ENCODE peak calls at places on chromosomes 2 and 18, in eight cellular contexts. One of them, this sample, is unnamed. For H3K4me1, the result is how much of the 10 kb centered on the place peaks cover.

GRCh38 chr18:29301048-29301447 is 1124.1 kb upstream of the CDH2 start:
- DNase-seq in kidney: no peak
- DNase-seq in tibial nerve: no peak
- DNase-seq in upper lobe of left lung: no peak
- DNase-seq in vagina: no peak
- DNase-seq in right atrium auricular region: no peak
- DNase-seq in OCI-LY7: no peak
- DNase-seq in IMR-90: no peak
- DNase-seq in this sample: no peak

GRCh38 chr2:223760838-223761502 is 76.4 kb downstream of the AP1S3 start:
- DNase-seq in vagina: no peak
- DNase-seq in tibial nerve: no peak
- DNase-seq in OCI-LY7: peak
- DNase-seq in kidney: peak
- DNase-seq in IMR-90: peak
- DNase-seq in upper lobe of left lung: peak
- DNase-seq in right atrium auricular region: no peak
- DNase-seq in this sample: no peak

GRCh38 chr2:121142452-121142851 is 142.6 kb downstream of the TFCP2L1 start:
- DNase-seq in OCI-LY7: no peak
- DNase-seq in vagina: no peak
- DNase-seq in right atrium auricular region: no peak
- DNase-seq in kidney: peak
- DNase-seq in tibial nerve: no peak
- DNase-seq in IMR-90: no peak
- DNase-seq in upper lobe of left lung: no peak
- DNase-seq in this sample: no peak

GRCh38 chr18:55316615-55317184 is 271.3 kb downstream of the TCF4 start:
- DNase-seq in right atrium auricular region: no peak
- DNase-seq in tibial nerve: no peak
- DNase-seq in vagina: no peak
- DNase-seq in OCI-LY7: no peak
- DNase-seq in kidney: no peak
- DNase-seq in IMR-90: no peak
- DNase-seq in upper lobe of left lung: no peak
- DNase-seq in this sample: no peak

GRCh38 chr2:96164459-96165184 is 19.4 kb upstream of the DUSP2 start:
- DNase-seq in right atrium auricular region: no peak
- DNase-seq in OCI-LY7: peak
- DNase-seq in upper lobe of left lung: no peak
- DNase-seq in vagina: no peak
- DNase-seq in tibial nerve: no peak
- DNase-seq in IMR-90: no peak
- DNase-seq in kidney: no peak
- DNase-seq in this sample: no peak

GRCh38 chr2:175373001-175373727 is 191.7 kb upstream of the ATP5MC3 start:
- DNase-seq in vagina: no peak
- DNase-seq in tibial nerve: no peak
- DNase-seq in upper lobe of left lung: no peak
- DNase-seq in OCI-LY7: no peak
- DNase-seq in kidney: no peak
- DNase-seq in right atrium auricular region: no peak
- DNase-seq in IMR-90: peak
- DNase-seq in this sample: no peak

GRCh38 chr2:74177697-74178096 is 982 bp downstream of the MOB1A start:
- DNase-seq in vagina: no peak
- DNase-seq in upper lobe of left lung: no peak
- DNase-seq in kidney: no peak
- DNase-seq in right atrium auricular region: no peak
- DNase-seq in OCI-LY7: no peak
- DNase-seq in IMR-90: no peak
- DNase-seq in tibial nerve: no peak
- DNase-seq in this sample: no peak

GRCh38 chr18:21914739-21915319 is 174.2 kb downstream of the MIB1 start:
- DNase-seq in kidney: no peak
- DNase-seq in right atrium auricular region: no peak
- DNase-seq in upper lobe of left lung: no peak
- DNase-seq in OCI-LY7: peak
- DNase-seq in tibial nerve: no peak
- DNase-seq in vagina: peak
- DNase-seq in IMR-90: peak
- DNase-seq in this sample: no peak

GRCh38 chr2:56195563-56195962 is 11.8 kb downstream of the CCDC85A start:
- DNase-seq in upper lobe of left lung: no peak
- DNase-seq in kidney: no peak
- DNase-seq in right atrium auricular region: no peak
- DNase-seq in vagina: no peak
- DNase-seq in tibial nerve: no peak
- DNase-seq in OCI-LY7: no peak
- DNase-seq in IMR-90: no peak
- DNase-seq in this sample: no peak

GRCh38 chr2:1743396-1744150 is 742 bp downstream of the PXDN start:
- DNase-seq in kidney: peak
- DNase-seq in tibial nerve: no peak
- DNase-seq in upper lobe of left lung: no peak
- DNase-seq in OCI-LY7: no peak
- DNase-seq in right atrium auricular region: no peak
- DNase-seq in vagina: no peak
- DNase-seq in IMR-90: peak
- DNase-seq in this sample: no peak

GRCh38 chr18:12254820-12255511 is 805 bp downstream of the CIDEA start:
- DNase-seq in upper lobe of left lung: no peak
- DNase-seq in kidney: no peak
- DNase-seq in IMR-90: no peak
- DNase-seq in tibial nerve: no peak
- DNase-seq in right atrium auricular region: no peak
- DNase-seq in OCI-LY7: no peak
- DNase-seq in vagina: no peak
- DNase-seq in this sample: no peak

GRCh38 chr18:47773931-47774330 is 156.5 kb downstream of the SMAD2 start:
- DNase-seq in OCI-LY7: no peak
- DNase-seq in right atrium auricular region: no peak
- DNase-seq in tibial nerve: no peak
- DNase-seq in IMR-90: no peak
- DNase-seq in vagina: peak
- DNase-seq in kidney: no peak
- DNase-seq in upper lobe of left lung: no peak
- DNase-seq in this sample: no peak

GRCh38 chr2:11177871-11178598 is 22.8 kb downstream of the SLC66A3 start:
- DNase-seq in OCI-LY7: no peak
- DNase-seq in IMR-90: peak
- DNase-seq in right atrium auricular region: no peak
- DNase-seq in kidney: no peak
- DNase-seq in upper lobe of left lung: no peak
- DNase-seq in vagina: no peak
- DNase-seq in tibial nerve: no peak
- DNase-seq in this sample: no peak

GRCh38 chr2:67213677-67214402 is 183.3 kb upstream of the ETAA1 start:
- DNase-seq in vagina: no peak
- DNase-seq in OCI-LY7: no peak
- DNase-seq in upper lobe of left lung: no peak
- DNase-seq in IMR-90: no peak
- DNase-seq in right atrium auricular region: no peak
- DNase-seq in tibial nerve: no peak
- DNase-seq in kidney: no peak
- DNase-seq in this sample: no peak

GRCh38 chr2:67210430-67210829 is 186.7 kb upstream of the ETAA1 start:
- DNase-seq in tibial nerve: no peak
- DNase-seq in upper lobe of left lung: no peak
- DNase-seq in kidney: no peak
- DNase-seq in OCI-LY7: no peak
- DNase-seq in right atrium auricular region: no peak
- DNase-seq in vagina: no peak
- DNase-seq in IMR-90: no peak
- DNase-seq in this sample: no peak

GRCh38 chr2:67213270-67213670 is 183.9 kb upstream of the ETAA1 start:
- DNase-seq in vagina: no peak
- DNase-seq in kidney: no peak
- DNase-seq in OCI-LY7: no peak
- DNase-seq in IMR-90: no peak
- DNase-seq in upper lobe of left lung: no peak
- DNase-seq in right atrium auricular region: no peak
- DNase-seq in tibial nerve: no peak
- DNase-seq in this sample: no peak

GRCh38 chr2:67204349-67204748 is 192.8 kb upstream of the ETAA1 start:
- DNase-seq in tibial nerve: no peak
- DNase-seq in vagina: no peak
- DNase-seq in IMR-90: no peak
- DNase-seq in upper lobe of left lung: no peak
- DNase-seq in kidney: no peak
- DNase-seq in OCI-LY7: no peak
- DNase-seq in right atrium auricular region: no peak
- DNase-seq in this sample: no peak

DNA sequence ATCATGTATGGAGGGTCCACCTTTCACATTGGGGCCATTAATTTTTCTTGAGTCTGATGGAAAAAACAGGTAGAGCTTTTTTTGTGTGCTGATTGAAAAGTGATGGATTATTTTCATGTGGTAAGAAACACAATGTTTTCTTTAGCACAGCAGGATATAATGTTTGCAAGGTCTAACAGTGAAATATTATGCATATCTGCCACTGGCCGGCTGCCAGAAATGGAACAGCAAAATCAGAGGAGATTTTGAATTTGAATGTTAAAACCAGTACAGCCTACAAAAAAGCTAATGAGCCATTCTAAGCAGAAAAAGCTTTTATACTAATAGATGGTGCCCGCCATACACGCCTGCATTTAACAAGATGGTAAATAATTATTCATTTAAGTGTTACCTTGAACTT is 188.0 kb upstream of the ETAA1 start:
- DNase-seq in kidney: no peak
- DNase-seq in upper lobe of left lung: no peak
- DNase-seq in right atrium auricular region: no peak
- DNase-seq in tibial nerve: no peak
- DNase-seq in OCI-LY7: no peak
- DNase-seq in IMR-90: no peak
- DNase-seq in vagina: no peak
- DNase-seq in this sample: no peak
- TF ChIP-seq CTCF in kidney: no peak
- TF ChIP-seq CTCF in upper lobe of left lung: no peak
- TF ChIP-seq CTCF in right atrium auricular region: no peak
- TF ChIP-seq CTCF in tibial nerve: no peak
- TF ChIP-seq CTCF in OCI-LY7: no peak
- TF ChIP-seq CTCF in IMR-90: no peak
- TF ChIP-seq CTCF in vagina: no peak
- TF ChIP-seq CTCF in this sample: no peak

GRCh38 chr2:189834059-189834458 is 49.8 kb downstream of the PMS1 start:
- DNase-seq in upper lobe of left lung: no peak
- DNase-seq in right atrium auricular region: no peak
- DNase-seq in IMR-90: no peak
- DNase-seq in tibial nerve: no peak
- DNase-seq in OCI-LY7: no peak
- DNase-seq in kidney: no peak
- DNase-seq in vagina: no peak
- DNase-seq in this sample: no peak
- H3K4me3 ChIP-seq in upper lobe of left lung: no peak
- H3K4me3 ChIP-seq in right atrium auricular region: no peak
- H3K4me3 ChIP-seq in IMR-90: no peak
- H3K4me3 ChIP-seq in tibial nerve: no peak
- H3K4me3 ChIP-seq in OCI-LY7: no peak
- H3K4me3 ChIP-seq in kidney: no peak
- H3K4me3 ChIP-seq in vagina: no peak
- H3K4me3 ChIP-seq in this sample: no peak

GRCh38 chr2:64021578-64021977 is 2.4 kb upstream of the VPS54 start:
- DNase-seq in vagina: no peak
- DNase-seq in upper lobe of left lung: no peak
- DNase-seq in tibial nerve: no peak
- DNase-seq in right atrium auricular region: no peak
- DNase-seq in kidney: no peak
- DNase-seq in IMR-90: peak
- DNase-seq in OCI-LY7: no peak
- DNase-seq in this sample: no peak
- H3K4me1 ChIP-seq in vagina: under half
- H3K4me1 ChIP-seq in upper lobe of left lung: under half
- H3K4me1 ChIP-seq in tibial nerve: under half
- H3K4me1 ChIP-seq in right atrium auricular region: under half
- H3K4me1 ChIP-seq in kidney: under half
- H3K4me1 ChIP-seq in IMR-90: under half
- H3K4me1 ChIP-seq in OCI-LY7: under half
- H3K4me1 ChIP-seq in this sample: under half

GRCh38 chr18:63964908-63965307 is 5.0 kb upstream of the SERPINB8 start:
- DNase-seq in right atrium auricular region: no peak
- DNase-seq in OCI-LY7: no peak
- DNase-seq in vagina: no peak
- DNase-seq in IMR-90: no peak
- DNase-seq in upper lobe of left lung: no peak
- DNase-seq in tibial nerve: no peak
- DNase-seq in kidney: no peak
- DNase-seq in this sample: no peak

GRCh38 chr18:63961430-63961980 is 8.4 kb upstream of the SERPINB8 start:
- DNase-seq in OCI-LY7: no peak
- DNase-seq in kidney: no peak
- DNase-seq in upper lobe of left lung: no peak
- DNase-seq in right atrium auricular region: no peak
- DNase-seq in tibial nerve: no peak
- DNase-seq in IMR-90: no peak
- DNase-seq in vagina: no peak
- DNase-seq in this sample: no peak

GRCh38 chr18:63965716-63966330 is 4.1 kb upstream of the SERPINB8 start:
- DNase-seq in right atrium auricular region: no peak
- DNase-seq in OCI-LY7: no peak
- DNase-seq in tibial nerve: no peak
- DNase-seq in kidney: no peak
- DNase-seq in vagina: no peak
- DNase-seq in upper lobe of left lung: no peak
- DNase-seq in IMR-90: no peak
- DNase-seq in this sample: no peak

GRCh38 chr18:63962137-63962536 is 7.7 kb upstream of the SERPINB8 start:
- DNase-seq in right atrium auricular region: no peak
- DNase-seq in OCI-LY7: no peak
- DNase-seq in vagina: no peak
- DNase-seq in IMR-90: no peak
- DNase-seq in upper lobe of left lung: no peak
- DNase-seq in kidney: no peak
- DNase-seq in tibial nerve: no peak
- DNase-seq in this sample: no peak

DNA sequence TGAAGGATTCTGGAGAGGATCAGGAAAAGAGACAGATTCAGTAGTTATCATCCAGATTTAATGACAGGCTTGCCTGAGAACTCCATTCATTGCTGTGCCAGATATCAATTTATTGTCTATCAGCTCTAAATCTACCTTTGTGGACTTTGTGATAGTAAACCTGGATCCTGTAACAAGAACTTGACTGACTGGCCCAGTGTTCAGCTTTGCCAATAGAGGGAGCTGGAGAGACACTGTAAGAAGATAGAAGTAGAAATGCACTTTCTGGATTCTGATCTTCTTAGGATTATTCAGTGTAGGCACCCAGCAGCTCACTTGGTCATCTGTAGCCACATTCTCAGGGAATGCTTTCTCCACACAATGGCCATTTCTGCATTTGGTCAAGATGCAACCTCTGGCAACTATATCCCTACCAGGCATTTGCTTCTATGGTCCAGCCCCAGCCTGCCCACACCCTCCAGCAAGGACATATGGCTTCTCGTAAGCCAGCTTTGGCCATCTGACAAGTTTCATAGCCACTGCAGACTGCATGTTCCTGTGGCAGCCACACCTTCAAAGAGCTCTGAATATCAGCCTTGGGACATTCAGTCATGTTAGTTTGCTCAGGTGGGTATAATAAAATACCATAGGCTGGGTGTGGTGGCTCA is 6.1 kb upstream of the SERPINB8 start:
- DNase-seq in right atrium auricular region: no peak
- DNase-seq in kidney: no peak
- DNase-seq in vagina: no peak
- DNase-seq in OCI-LY7: peak
- DNase-seq in upper lobe of left lung: peak
- DNase-seq in IMR-90: peak
- DNase-seq in tibial nerve: no peak
- DNase-seq in this sample: peak
- TF ChIP-seq CTCF in right atrium auricular region: peak
- TF ChIP-seq CTCF in kidney: peak
- TF ChIP-seq CTCF in vagina: peak
- TF ChIP-seq CTCF in OCI-LY7: peak
- TF ChIP-seq CTCF in upper lobe of left lung: peak
- TF ChIP-seq CTCF in IMR-90: peak
- TF ChIP-seq CTCF in tibial nerve: peak
- TF ChIP-seq CTCF in this sample: peak